ENCODE peak calls at places on chromosomes 11 and 22, in ten cellular contexts. One of them, this sample, is unnamed.
A peak's percentile ranks its signal among the peaks of the same experiment; 100 is the strongest.

GRCh38 chr22:31917227-31917921 is 27.0 kb upstream of the YWHAH start:
- DNase-seq in fibroblast of the aortic adventitia: no peak
- DNase-seq in BJ: no peak
- DNase-seq in tibial artery: peak; percentile 66
- DNase-seq in left ventricle myocardium inferior: no peak
- DNase-seq in neural crest cell: no peak
- DNase-seq in transverse colon: peak; percentile 32
- DNase-seq in endothelial cell: no peak
- DNase-seq in omental fat pad: no peak
- DNase-seq in PC-3: no peak
- DNase-seq in this sample: no peak

GRCh38 chr11:63510360-63511130 is 4.7 kb downstream of the LGALS12 start:
- DNase-seq in fibroblast of the aortic adventitia: peak; percentile 77
- DNase-seq in BJ: no peak
- DNase-seq in tibial artery: peak; percentile 83
- DNase-seq in left ventricle myocardium inferior: peak; percentile 37
- DNase-seq in neural crest cell: no peak
- DNase-seq in transverse colon: no peak
- DNase-seq in endothelial cell: no peak
- DNase-seq in omental fat pad: no peak
- DNase-seq in PC-3: no peak
- DNase-seq in this sample: no peak

GRCh38 chr11:110097459-110098012 is 4.3 kb downstream of the ZC3H12C start:
- DNase-seq in fibroblast of the aortic adventitia: no peak
- DNase-seq in BJ: no peak
- DNase-seq in tibial artery: no peak
- DNase-seq in left ventricle myocardium inferior: no peak
- DNase-seq in neural crest cell: no peak
- DNase-seq in transverse colon: no peak
- DNase-seq in endothelial cell: no peak
- DNase-seq in omental fat pad: no peak
- DNase-seq in PC-3: no peak
- DNase-seq in this sample: no peak

GRCh38 chr11:128367573-128367972 is 219.8 kb downstream of the ETS1 start:
- DNase-seq in fibroblast of the aortic adventitia: no peak
- DNase-seq in BJ: no peak
- DNase-seq in tibial artery: no peak
- DNase-seq in left ventricle myocardium inferior: no peak
- DNase-seq in neural crest cell: no peak
- DNase-seq in transverse colon: no peak
- DNase-seq in endothelial cell: no peak
- DNase-seq in omental fat pad: no peak
- DNase-seq in PC-3: no peak
- DNase-seq in this sample: no peak

GRCh38 chr11:2314525-2315394 is 12.9 kb downstream of the TSPAN32 start:
- DNase-seq in fibroblast of the aortic adventitia: peak; percentile 96
- DNase-seq in BJ: no peak
- DNase-seq in tibial artery: peak; percentile 94
- DNase-seq in left ventricle myocardium inferior: peak; percentile 91
- DNase-seq in neural crest cell: no peak
- DNase-seq in transverse colon: peak; percentile 67
- DNase-seq in endothelial cell: no peak
- DNase-seq in omental fat pad: peak; percentile 76
- DNase-seq in PC-3: no peak
- DNase-seq in this sample: no peak

GRCh38 chr11:69393178-69393832 is 88.2 kb upstream of the LINC01488 start:
- DNase-seq in fibroblast of the aortic adventitia: no peak
- DNase-seq in BJ: no peak
- DNase-seq in tibial artery: peak; percentile 39
- DNase-seq in left ventricle myocardium inferior: no peak
- DNase-seq in neural crest cell: no peak
- DNase-seq in transverse colon: no peak
- DNase-seq in endothelial cell: no peak
- DNase-seq in omental fat pad: no peak
- DNase-seq in PC-3: no peak
- DNase-seq in this sample: no peak

GRCh38 chr22:36323182-36323854 is 64.4 kb downstream of the MYH9 start:
- DNase-seq in fibroblast of the aortic adventitia: peak; percentile 91
- DNase-seq in BJ: no peak
- DNase-seq in tibial artery: peak; percentile 94
- DNase-seq in left ventricle myocardium inferior: peak; percentile 73
- DNase-seq in neural crest cell: no peak
- DNase-seq in transverse colon: peak; percentile 55
- DNase-seq in endothelial cell: no peak
- DNase-seq in omental fat pad: no peak
- DNase-seq in PC-3: no peak
- DNase-seq in this sample: no peak

GRCh38 chr11:118434553-118435232 is 1.6 kb upstream of the KMT2A start:
- DNase-seq in fibroblast of the aortic adventitia: peak; percentile 34
- DNase-seq in BJ: no peak
- DNase-seq in tibial artery: peak; percentile 68
- DNase-seq in left ventricle myocardium inferior: peak; percentile 19
- DNase-seq in neural crest cell: peak; percentile 41
- DNase-seq in transverse colon: peak; percentile 32
- DNase-seq in endothelial cell: peak; percentile 50
- DNase-seq in omental fat pad: no peak
- DNase-seq in PC-3: peak; percentile 49
- DNase-seq in this sample: no peak

GRCh38 chr11:71194702-71195101 is 57.7 kb downstream of the SHANK2 start:
- DNase-seq in fibroblast of the aortic adventitia: no peak
- DNase-seq in BJ: no peak
- DNase-seq in tibial artery: no peak
- DNase-seq in left ventricle myocardium inferior: no peak
- DNase-seq in neural crest cell: no peak
- DNase-seq in transverse colon: peak; percentile 19
- DNase-seq in endothelial cell: no peak
- DNase-seq in omental fat pad: no peak
- DNase-seq in PC-3: no peak
- DNase-seq in this sample: no peak

GRCh38 chr22:32576553-32577255 is 102.1 kb downstream of the FBXO7 start:
- DNase-seq in fibroblast of the aortic adventitia: no peak
- DNase-seq in BJ: no peak
- DNase-seq in tibial artery: no peak
- DNase-seq in left ventricle myocardium inferior: no peak
- DNase-seq in neural crest cell: no peak
- DNase-seq in transverse colon: no peak
- DNase-seq in endothelial cell: no peak
- DNase-seq in omental fat pad: no peak
- DNase-seq in PC-3: no peak
- DNase-seq in this sample: no peak

GRCh38 chr11:65430406-65431217 is 8.0 kb downstream of the NEAT1 start:
- DNase-seq in fibroblast of the aortic adventitia: peak; percentile 84
- DNase-seq in BJ: no peak
- DNase-seq in tibial artery: no peak
- DNase-seq in left ventricle myocardium inferior: no peak
- DNase-seq in neural crest cell: no peak
- DNase-seq in transverse colon: peak; percentile 26
- DNase-seq in endothelial cell: no peak
- DNase-seq in omental fat pad: no peak
- DNase-seq in PC-3: peak; percentile 26
- DNase-seq in this sample: no peak

GRCh38 chr11:75313457-75314272 is 37.8 kb downstream of the ARRB1 start:
- DNase-seq in fibroblast of the aortic adventitia: peak; percentile 83
- DNase-seq in BJ: peak; percentile 47
- DNase-seq in tibial artery: peak; percentile 74
- DNase-seq in left ventricle myocardium inferior: peak; percentile 76
- DNase-seq in neural crest cell: no peak
- DNase-seq in transverse colon: no peak
- DNase-seq in endothelial cell: no peak
- DNase-seq in omental fat pad: no peak
- DNase-seq in PC-3: peak; percentile 25
- DNase-seq in this sample: peak; percentile 95

GRCh38 chr11:71240061-71240690 is 12.2 kb downstream of the SHANK2 start:
- DNase-seq in fibroblast of the aortic adventitia: no peak
- DNase-seq in BJ: no peak
- DNase-seq in tibial artery: no peak
- DNase-seq in left ventricle myocardium inferior: no peak
- DNase-seq in neural crest cell: no peak
- DNase-seq in transverse colon: no peak
- DNase-seq in endothelial cell: no peak
- DNase-seq in omental fat pad: no peak
- DNase-seq in PC-3: no peak
- DNase-seq in this sample: no peak

GRCh38 chr11:119572481-119573424 is 149.8 kb upstream of the THY1 start:
- DNase-seq in fibroblast of the aortic adventitia: no peak
- DNase-seq in BJ: no peak
- DNase-seq in tibial artery: no peak
- DNase-seq in left ventricle myocardium inferior: no peak
- DNase-seq in neural crest cell: no peak
- DNase-seq in transverse colon: no peak
- DNase-seq in endothelial cell: no peak
- DNase-seq in omental fat pad: no peak
- DNase-seq in PC-3: peak; percentile 89
- DNase-seq in this sample: no peak
- TF ChIP-seq CTCF in fibroblast of the aortic adventitia: no peak
- TF ChIP-seq CTCF in BJ: no peak
- TF ChIP-seq CTCF in tibial artery: no peak
- TF ChIP-seq CTCF in left ventricle myocardium inferior: no peak
- TF ChIP-seq CTCF in neural crest cell: no peak
- TF ChIP-seq CTCF in transverse colon: no peak
- TF ChIP-seq CTCF in endothelial cell: no peak
- TF ChIP-seq CTCF in omental fat pad: no peak
- TF ChIP-seq CTCF in PC-3: peak; percentile 15
- TF ChIP-seq CTCF in this sample: no peak

DNA sequence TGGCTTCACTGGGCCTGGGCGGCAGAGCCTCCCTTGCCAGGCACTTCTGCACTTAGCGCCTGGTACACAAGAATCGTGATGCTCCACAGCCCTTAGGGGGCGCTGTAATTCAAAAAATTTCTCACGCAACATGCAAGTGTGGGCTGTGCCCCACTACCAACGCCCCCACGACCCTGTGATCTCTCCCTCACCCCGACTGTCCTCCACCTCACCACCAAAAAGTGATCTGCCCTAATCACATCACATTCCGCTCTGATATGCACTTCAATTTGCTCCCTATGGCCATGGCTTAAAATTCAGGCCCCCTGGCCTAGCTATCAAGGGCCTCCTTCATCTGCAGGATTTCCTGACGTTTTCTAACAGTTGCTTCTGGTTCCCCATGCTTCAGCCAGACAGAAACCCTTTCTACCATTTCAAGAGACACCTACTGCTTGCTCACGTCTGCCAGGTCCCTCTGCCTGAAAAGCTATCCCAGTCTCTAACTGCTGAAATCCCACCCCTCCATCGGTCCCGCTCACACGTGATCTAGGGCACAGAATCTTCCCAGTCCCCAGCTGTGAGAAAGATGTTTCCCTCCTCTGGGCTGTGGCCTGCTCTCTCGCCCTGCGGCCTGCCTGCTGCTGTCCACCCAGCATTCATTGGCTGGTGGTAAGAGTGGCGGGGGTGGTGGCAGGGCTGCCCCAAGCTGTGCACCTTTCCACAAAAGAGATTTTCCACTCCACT is 27.9 kb upstream of the LRRC32 start:
- DNase-seq in fibroblast of the aortic adventitia: no peak
- DNase-seq in BJ: no peak
- DNase-seq in tibial artery: no peak
- DNase-seq in left ventricle myocardium inferior: no peak
- DNase-seq in neural crest cell: no peak
- DNase-seq in transverse colon: no peak
- DNase-seq in endothelial cell: peak; percentile 35
- DNase-seq in omental fat pad: no peak
- DNase-seq in PC-3: peak; percentile 28
- DNase-seq in this sample: no peak
- TF ChIP-seq CTCF in fibroblast of the aortic adventitia: no peak
- TF ChIP-seq CTCF in BJ: peak; percentile 34
- TF ChIP-seq CTCF in tibial artery: no peak
- TF ChIP-seq CTCF in left ventricle myocardium inferior: no peak
- TF ChIP-seq CTCF in neural crest cell: peak; percentile 49
- TF ChIP-seq CTCF in transverse colon: no peak
- TF ChIP-seq CTCF in endothelial cell: peak; percentile 70
- TF ChIP-seq CTCF in omental fat pad: no peak
- TF ChIP-seq CTCF in PC-3: peak; percentile 66
- TF ChIP-seq CTCF in this sample: peak; percentile 27

DNA sequence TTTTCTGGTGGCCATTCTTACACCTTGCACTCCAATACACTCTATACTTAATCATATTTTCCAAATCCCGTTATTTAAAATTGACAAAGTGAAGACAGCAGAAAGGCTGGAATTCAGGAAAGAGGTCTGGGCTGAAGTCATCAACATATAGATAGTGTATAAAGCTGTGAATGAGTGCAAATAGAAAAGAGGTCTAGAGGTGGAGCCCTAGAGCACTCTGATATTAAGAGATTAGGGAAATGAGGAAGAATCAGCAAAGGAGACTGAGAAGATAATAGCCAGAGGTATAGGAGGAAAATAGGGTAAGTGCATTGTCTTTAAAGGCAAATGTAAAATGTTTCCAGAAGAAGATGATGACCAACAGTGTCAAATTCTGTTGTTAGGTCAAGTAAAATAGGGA is 7.9 kb downstream of the CTR9 start:
- DNase-seq in fibroblast of the aortic adventitia: no peak
- DNase-seq in BJ: no peak
- DNase-seq in tibial artery: no peak
- DNase-seq in left ventricle myocardium inferior: no peak
- DNase-seq in neural crest cell: no peak
- DNase-seq in transverse colon: no peak
- DNase-seq in endothelial cell: no peak
- DNase-seq in omental fat pad: no peak
- DNase-seq in PC-3: peak; percentile 25
- DNase-seq in this sample: no peak
- TF ChIP-seq CTCF in fibroblast of the aortic adventitia: peak; percentile 14
- TF ChIP-seq CTCF in BJ: peak; percentile 10
- TF ChIP-seq CTCF in tibial artery: no peak
- TF ChIP-seq CTCF in left ventricle myocardium inferior: no peak
- TF ChIP-seq CTCF in neural crest cell: peak; percentile 23
- TF ChIP-seq CTCF in transverse colon: no peak
- TF ChIP-seq CTCF in endothelial cell: no peak
- TF ChIP-seq CTCF in omental fat pad: no peak
- TF ChIP-seq CTCF in PC-3: peak; percentile 55
- TF ChIP-seq CTCF in this sample: peak; percentile 44

GRCh38 chr22:39530692-39531331 is 1.7 kb downstream of the RPS19BP1 start:
- DNase-seq in fibroblast of the aortic adventitia: peak; percentile 45
- DNase-seq in BJ: no peak
- DNase-seq in tibial artery: no peak
- DNase-seq in left ventricle myocardium inferior: no peak
- DNase-seq in neural crest cell: peak; percentile 17
- DNase-seq in transverse colon: no peak
- DNase-seq in endothelial cell: no peak
- DNase-seq in omental fat pad: no peak
- DNase-seq in PC-3: peak; percentile 57
- DNase-seq in this sample: no peak

GRCh38 chr22:39528681-39529486 is 3.7 kb downstream of the RPS19BP1 start:
- DNase-seq in fibroblast of the aortic adventitia: peak; percentile 94
- DNase-seq in BJ: no peak
- DNase-seq in tibial artery: peak; percentile 94
- DNase-seq in left ventricle myocardium inferior: peak; percentile 90
- DNase-seq in neural crest cell: peak; percentile 89
- DNase-seq in transverse colon: peak; percentile 95
- DNase-seq in endothelial cell: peak; percentile 93
- DNase-seq in omental fat pad: peak; percentile 71
- DNase-seq in PC-3: peak; percentile 86
- DNase-seq in this sample: peak; percentile 65

GRCh38 chr22:39528080-39528661 is 4.4 kb downstream of the RPS19BP1 start:
- DNase-seq in fibroblast of the aortic adventitia: no peak
- DNase-seq in BJ: no peak
- DNase-seq in tibial artery: no peak
- DNase-seq in left ventricle myocardium inferior: no peak
- DNase-seq in neural crest cell: peak; percentile 8
- DNase-seq in transverse colon: peak; percentile 41
- DNase-seq in endothelial cell: no peak
- DNase-seq in omental fat pad: no peak
- DNase-seq in PC-3: no peak
- DNase-seq in this sample: no peak

GRCh38 chr22:39530136-39530535 is 2.4 kb downstream of the RPS19BP1 start:
- DNase-seq in fibroblast of the aortic adventitia: no peak
- DNase-seq in BJ: no peak
- DNase-seq in tibial artery: no peak
- DNase-seq in left ventricle myocardium inferior: no peak
- DNase-seq in neural crest cell: no peak
- DNase-seq in transverse colon: no peak
- DNase-seq in endothelial cell: no peak
- DNase-seq in omental fat pad: no peak
- DNase-seq in PC-3: no peak
- DNase-seq in this sample: no peak

GRCh38 chr22:39529487-39529851 is 3.1 kb downstream of the RPS19BP1 start:
- DNase-seq in fibroblast of the aortic adventitia: no peak
- DNase-seq in BJ: no peak
- DNase-seq in tibial artery: no peak
- DNase-seq in left ventricle myocardium inferior: no peak
- DNase-seq in neural crest cell: no peak
- DNase-seq in transverse colon: no peak
- DNase-seq in endothelial cell: no peak
- DNase-seq in omental fat pad: no peak
- DNase-seq in PC-3: no peak
- DNase-seq in this sample: no peak
- TF ChIP-seq CTCF in fibroblast of the aortic adventitia: no peak
- TF ChIP-seq CTCF in BJ: no peak
- TF ChIP-seq CTCF in tibial artery: no peak
- TF ChIP-seq CTCF in left ventricle myocardium inferior: peak; percentile 36
- TF ChIP-seq CTCF in neural crest cell: no peak
- TF ChIP-seq CTCF in transverse colon: peak; percentile 11
- TF ChIP-seq CTCF in endothelial cell: peak; percentile 6
- TF ChIP-seq CTCF in omental fat pad: no peak
- TF ChIP-seq CTCF in PC-3: peak; percentile 23
- TF ChIP-seq CTCF in this sample: no peak